ENCODE peak calls at places on chromosomes 5 and 9, in four cellular contexts. One of them, this sample, is unnamed. For H3K4me1, the result is how much of the 10 kb centered on the place peaks cover.

GRCh38 chr5:93677344-93678021 is 63.9 kb downstream of the POU5F2 start:
- DNase-seq in effector memory CD4-positive, alpha-beta T cell: no peak
- DNase-seq in ovary: peak
- DNase-seq in psoas muscle: peak
- DNase-seq in this sample: peak

GRCh38 chr5:141883184-141883947 is 5.2 kb upstream of the PCDH1 start:
- DNase-seq in ovary: peak
- DNase-seq in psoas muscle: peak
- DNase-seq in effector memory CD4-positive, alpha-beta T cell: no peak
- DNase-seq in this sample: no peak

GRCh38 chr9:131999692-132000551 is 79.7 kb downstream of the MED27 start:
- DNase-seq in ovary: no peak
- DNase-seq in psoas muscle: no peak
- DNase-seq in effector memory CD4-positive, alpha-beta T cell: no peak
- DNase-seq in this sample: no peak

GRCh38 chr9:133421615-133422542 is at the start of gene ADAMTS13:
- DNase-seq in psoas muscle: no peak
- DNase-seq in ovary: no peak
- DNase-seq in effector memory CD4-positive, alpha-beta T cell: no peak
- DNase-seq in this sample: no peak

GRCh38 chr5:178479261-178479660 is 110.9 kb downstream of the COL23A1 start:
- DNase-seq in ovary: no peak
- DNase-seq in effector memory CD4-positive, alpha-beta T cell: no peak
- DNase-seq in psoas muscle: no peak
- DNase-seq in this sample: no peak

GRCh38 chr5:180785794-180786221 is 16.8 kb downstream of the MGAT1 start:
- DNase-seq in effector memory CD4-positive, alpha-beta T cell: no peak
- DNase-seq in ovary: peak
- DNase-seq in psoas muscle: peak
- DNase-seq in this sample: no peak

GRCh38 chr5:10351882-10352395 is 1.6 kb upstream of the MARCHF6 start:
- DNase-seq in effector memory CD4-positive, alpha-beta T cell: no peak
- DNase-seq in psoas muscle: no peak
- DNase-seq in ovary: no peak
- DNase-seq in this sample: no peak

GRCh38 chr5:181281077-181281983 is 20.4 kb upstream of the TRIM52 start:
- DNase-seq in ovary: no peak
- DNase-seq in effector memory CD4-positive, alpha-beta T cell: no peak
- DNase-seq in psoas muscle: no peak
- DNase-seq in this sample: peak

GRCh38 chr5:100731768-100732167 is 171.3 kb downstream of the ST8SIA4 start:
- DNase-seq in psoas muscle: no peak
- DNase-seq in ovary: no peak
- DNase-seq in effector memory CD4-positive, alpha-beta T cell: peak
- DNase-seq in this sample: no peak

GRCh38 chr9:128116104-128117083 is 11.1 kb downstream of the PTGES2 start:
- DNase-seq in ovary: peak
- DNase-seq in psoas muscle: peak
- DNase-seq in effector memory CD4-positive, alpha-beta T cell: no peak
- DNase-seq in this sample: peak

GRCh38 chr5:150497274-150497988 is 10.5 kb upstream of the NDST1 start:
- DNase-seq in effector memory CD4-positive, alpha-beta T cell: no peak
- DNase-seq in psoas muscle: peak
- DNase-seq in ovary: peak
- DNase-seq in this sample: peak

GRCh38 chr9:122389799-122390481 is 19.1 kb downstream of the PTGS1 start:
- DNase-seq in effector memory CD4-positive, alpha-beta T cell: no peak
- DNase-seq in psoas muscle: no peak
- DNase-seq in ovary: no peak
- DNase-seq in this sample: no peak

GRCh38 chr9:120393386-120394057 is 186.4 kb downstream of the CDK5RAP2 start:
- DNase-seq in psoas muscle: no peak
- DNase-seq in effector memory CD4-positive, alpha-beta T cell: no peak
- DNase-seq in ovary: no peak
- DNase-seq in this sample: no peak

GRCh38 chr5:66929281-66929680 is 267.3 kb downstream of the CD180 start:
- DNase-seq in psoas muscle: no peak
- DNase-seq in effector memory CD4-positive, alpha-beta T cell: no peak
- DNase-seq in ovary: no peak
- DNase-seq in this sample: no peak

GRCh38 chr5:136202800-136203199 is 9.8 kb upstream of the SMIM32 start:
- DNase-seq in effector memory CD4-positive, alpha-beta T cell: no peak
- DNase-seq in ovary: no peak
- DNase-seq in psoas muscle: no peak
- DNase-seq in this sample: no peak

GRCh38 chr9:9751996-9752395 is 860.8 kb downstream of the PTPRD start:
- DNase-seq in ovary: no peak
- DNase-seq in psoas muscle: no peak
- DNase-seq in effector memory CD4-positive, alpha-beta T cell: no peak
- DNase-seq in this sample: no peak

GRCh38 chr9:89864731-89865130 is 259.9 kb downstream of the GADD45G start:
- DNase-seq in effector memory CD4-positive, alpha-beta T cell: no peak
- DNase-seq in ovary: peak
- DNase-seq in psoas muscle: no peak
- DNase-seq in this sample: peak

GRCh38 chr5:34657550-34657921 is 1.4 kb downstream of the RAI14 start:
- DNase-seq in psoas muscle: peak
- DNase-seq in effector memory CD4-positive, alpha-beta T cell: no peak
- DNase-seq in ovary: peak
- DNase-seq in this sample: no peak

GRCh38 chr5:79346420-79346824 is 110.5 kb downstream of the JMY start:
- DNase-seq in psoas muscle: no peak
- DNase-seq in effector memory CD4-positive, alpha-beta T cell: no peak
- DNase-seq in ovary: no peak
- DNase-seq in this sample: no peak

GRCh38 chr5:2913306-2913705 is 161.8 kb upstream of the IRX2 start:
- DNase-seq in ovary: no peak
- DNase-seq in effector memory CD4-positive, alpha-beta T cell: no peak
- DNase-seq in psoas muscle: no peak
- DNase-seq in this sample: no peak

GRCh38 chr5:113447651-113448050 is 12.9 kb upstream of the TSSK1B start:
- DNase-seq in ovary: no peak
- DNase-seq in psoas muscle: no peak
- DNase-seq in effector memory CD4-positive, alpha-beta T cell: no peak
- DNase-seq in this sample: no peak

GRCh38 chr9:120845255-120845654 is 2.5 kb upstream of the PSMD5 start:
- DNase-seq in ovary: no peak
- DNase-seq in effector memory CD4-positive, alpha-beta T cell: no peak
- DNase-seq in psoas muscle: no peak
- DNase-seq in this sample: no peak

GRCh38 chr9:124699575-124699974 is 71.5 kb downstream of the NR6A1 start:
- DNase-seq in psoas muscle: no peak
- DNase-seq in effector memory CD4-positive, alpha-beta T cell: no peak
- DNase-seq in ovary: no peak
- DNase-seq in this sample: no peak

DNA sequence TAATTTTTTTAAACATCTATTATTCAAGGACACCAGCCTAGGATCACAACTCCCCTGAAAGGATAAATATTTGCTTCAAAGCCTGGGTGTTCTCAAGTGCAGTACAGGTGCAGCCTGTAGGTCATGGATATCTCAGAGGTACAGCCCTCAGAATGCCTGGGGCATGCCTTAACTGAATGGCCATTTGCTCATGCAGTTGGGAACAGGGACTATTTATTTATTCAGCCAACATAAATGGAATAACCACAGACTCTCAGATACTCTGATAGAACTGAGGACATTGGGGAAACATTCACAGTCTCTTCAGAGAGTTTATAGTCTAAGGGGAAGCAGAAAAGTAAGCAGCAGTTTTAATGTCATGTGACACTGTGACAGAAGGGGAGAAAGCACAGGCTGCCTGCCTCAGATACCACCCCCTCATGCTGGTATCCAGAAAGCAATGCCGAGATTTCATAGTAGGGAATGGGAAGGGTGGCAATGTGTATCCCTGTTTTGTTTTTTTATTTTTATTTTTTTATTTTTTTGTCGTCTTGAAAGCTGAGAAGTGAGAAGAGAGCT is 112.6 kb downstream of the MACIR start:
- DNase-seq in psoas muscle: no peak
- DNase-seq in effector memory CD4-positive, alpha-beta T cell: no peak
- DNase-seq in ovary: no peak
- DNase-seq in this sample: no peak
- H3K4me1 ChIP-seq in psoas muscle: under half
- H3K4me1 ChIP-seq in effector memory CD4-positive, alpha-beta T cell: under half
- H3K4me1 ChIP-seq in ovary: under half
- H3K4me1 ChIP-seq in this sample: under half

GRCh38 chr9:136109351-136110081 is 9.2 kb downstream of the TMEM250 start:
- DNase-seq in ovary: peak
- DNase-seq in effector memory CD4-positive, alpha-beta T cell: peak
- DNase-seq in psoas muscle: peak
- DNase-seq in this sample: peak

GRCh38 chr9:136111190-136111589 is 7.5 kb downstream of the TMEM250 start:
- DNase-seq in effector memory CD4-positive, alpha-beta T cell: no peak
- DNase-seq in ovary: no peak
- DNase-seq in psoas muscle: no peak
- DNase-seq in this sample: no peak

GRCh38 chr9:136111910-136112309 is 6.8 kb downstream of the TMEM250 start:
- DNase-seq in ovary: no peak
- DNase-seq in psoas muscle: no peak
- DNase-seq in effector memory CD4-positive, alpha-beta T cell: no peak
- DNase-seq in this sample: no peak

GRCh38 chr9:136108648-136109266 is 9.9 kb downstream of the TMEM250 start:
- DNase-seq in effector memory CD4-positive, alpha-beta T cell: no peak
- DNase-seq in psoas muscle: no peak
- DNase-seq in ovary: no peak
- DNase-seq in this sample: no peak

DNA sequence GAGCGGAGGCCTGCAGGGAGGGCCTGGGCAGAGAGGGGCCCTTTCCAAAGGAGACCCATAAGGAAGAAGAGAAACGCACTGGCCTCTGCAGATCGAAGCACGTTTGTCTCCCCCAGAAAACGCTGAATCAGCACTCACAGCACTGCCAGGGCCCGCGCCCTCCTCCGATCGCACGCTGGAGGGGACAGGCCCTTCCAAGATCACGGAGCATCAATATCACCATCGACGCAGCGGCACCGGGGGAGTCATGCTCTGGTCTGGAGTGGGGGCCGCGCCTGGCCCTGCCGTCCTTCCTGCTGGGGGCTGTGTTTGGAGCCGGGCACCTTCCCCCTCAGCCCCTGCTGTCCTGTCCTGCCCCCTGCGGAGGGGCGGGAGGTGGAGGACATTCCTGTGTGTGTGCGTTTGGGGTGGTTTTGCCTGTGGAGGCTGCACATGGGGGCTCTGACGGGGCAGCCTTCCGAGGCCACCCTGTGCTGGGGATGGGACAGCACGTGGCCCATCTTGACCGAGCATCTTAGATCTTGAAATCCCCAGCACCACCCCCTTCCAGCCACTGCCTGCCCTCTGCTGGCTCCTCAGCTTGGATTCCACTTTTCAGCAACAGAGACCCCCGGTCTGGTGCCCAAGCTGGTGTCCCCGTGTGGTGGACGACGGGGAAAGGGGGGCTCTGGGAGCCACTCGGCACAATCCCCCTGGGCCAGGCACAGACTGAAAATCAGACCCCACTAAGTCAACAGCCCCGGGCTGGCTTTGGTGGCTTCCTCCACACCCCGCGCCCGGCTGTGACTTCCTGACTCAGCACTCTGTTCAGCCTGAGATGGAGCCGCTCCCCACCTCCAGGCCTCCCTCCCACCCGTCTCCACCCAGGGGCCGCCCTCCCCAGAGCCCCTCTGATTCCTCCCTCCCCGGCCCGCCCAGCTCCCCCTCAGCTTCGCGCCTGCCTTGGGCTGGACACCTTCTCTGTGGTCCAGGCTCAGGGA is 8.3 kb downstream of the TMEM250 start:
- DNase-seq in effector memory CD4-positive, alpha-beta T cell: peak
- DNase-seq in psoas muscle: no peak
- DNase-seq in ovary: peak
- DNase-seq in this sample: no peak
- H3K4me1 ChIP-seq in effector memory CD4-positive, alpha-beta T cell: under half
- H3K4me1 ChIP-seq in psoas muscle: under half
- H3K4me1 ChIP-seq in ovary: under half
- H3K4me1 ChIP-seq in this sample: under half

GRCh38 chr5:1062761-1063568 is 48.9 kb downstream of the SLC12A7 start:
- DNase-seq in ovary: no peak
- DNase-seq in effector memory CD4-positive, alpha-beta T cell: no peak
- DNase-seq in psoas muscle: peak
- DNase-seq in this sample: no peak

GRCh38 chr5:1063661-1064382 is 48.0 kb downstream of the SLC12A7 start:
- DNase-seq in psoas muscle: peak
- DNase-seq in effector memory CD4-positive, alpha-beta T cell: no peak
- DNase-seq in ovary: no peak
- DNase-seq in this sample: peak

GRCh38 chr5:1060535-1060981 is 51.3 kb downstream of the SLC12A7 start:
- DNase-seq in psoas muscle: peak
- DNase-seq in effector memory CD4-positive, alpha-beta T cell: no peak
- DNase-seq in ovary: no peak
- DNase-seq in this sample: peak

GRCh38 chr5:1059884-1060263 is 51.3 kb downstream of the NKD2 start:
- DNase-seq in effector memory CD4-positive, alpha-beta T cell: no peak
- DNase-seq in psoas muscle: peak
- DNase-seq in ovary: no peak
- DNase-seq in this sample: peak

DNA sequence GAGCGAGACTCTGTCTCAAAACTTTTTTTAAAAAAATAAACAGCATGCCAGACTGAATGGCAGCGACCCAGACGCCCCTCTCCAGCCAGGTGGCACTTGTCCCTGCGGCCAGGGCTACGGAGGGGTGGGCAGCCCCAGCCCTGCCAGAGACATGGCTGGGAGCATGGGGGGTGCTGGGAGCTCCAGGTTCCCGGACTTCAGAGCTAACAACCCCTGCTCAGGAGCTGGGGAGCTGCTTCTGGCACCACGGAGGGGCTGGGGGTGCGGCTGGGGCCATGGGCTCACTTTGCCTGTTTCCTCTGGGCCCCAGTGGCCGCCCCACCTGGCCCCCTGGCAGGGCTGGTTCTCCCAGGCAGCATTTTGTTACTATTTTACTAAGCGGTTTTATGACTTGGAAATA is 49.9 kb downstream of the SLC12A7 start:
- DNase-seq in psoas muscle: no peak
- DNase-seq in effector memory CD4-positive, alpha-beta T cell: no peak
- DNase-seq in ovary: no peak
- DNase-seq in this sample: no peak
- H3K4me1 ChIP-seq in psoas muscle: under half
- H3K4me1 ChIP-seq in effector memory CD4-positive, alpha-beta T cell: under half
- H3K4me1 ChIP-seq in ovary: under half
- H3K4me1 ChIP-seq in this sample: under half

DNA sequence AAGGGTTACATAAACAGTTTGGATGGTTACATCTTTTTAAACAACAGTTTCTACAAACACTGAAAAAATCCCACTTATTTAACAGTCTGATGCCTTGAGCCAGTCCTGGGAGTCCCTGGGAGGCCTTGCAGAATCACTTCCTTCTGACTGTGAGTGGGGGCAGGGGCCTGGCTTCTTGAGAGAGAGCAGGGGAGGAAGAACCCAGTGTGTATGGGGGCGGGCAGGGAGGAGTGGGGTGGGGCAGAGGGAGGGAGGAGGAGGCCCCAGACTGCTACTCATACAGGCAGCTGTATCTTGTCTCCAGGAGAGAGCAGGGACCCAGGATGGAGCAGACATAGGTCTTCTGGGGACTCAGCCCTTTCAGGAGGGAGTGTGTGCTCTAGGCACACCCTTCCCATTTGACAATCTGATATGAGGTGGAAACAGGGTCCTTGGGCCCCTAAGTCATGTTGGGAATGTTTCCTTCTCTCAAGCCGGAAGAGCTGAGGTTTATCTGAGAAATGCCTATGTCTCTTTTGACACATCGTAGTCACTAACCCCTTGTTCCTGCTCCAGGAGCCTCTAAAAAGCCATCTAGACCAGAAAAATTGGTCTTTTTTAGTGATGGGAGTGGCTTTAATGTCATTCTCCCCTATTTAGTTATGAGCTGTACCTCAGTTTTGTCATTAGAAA is 52.8 kb downstream of the IRF1 start:
- DNase-seq in ovary: peak
- DNase-seq in effector memory CD4-positive, alpha-beta T cell: peak
- DNase-seq in psoas muscle: peak
- DNase-seq in this sample: no peak
- H3K4me1 ChIP-seq in ovary: under half
- H3K4me1 ChIP-seq in effector memory CD4-positive, alpha-beta T cell: half or more
- H3K4me1 ChIP-seq in psoas muscle: half or more
- H3K4me1 ChIP-seq in this sample: under half